ENCODE peak calls at places on chromosomes 5 and 9, in five cellular contexts. F, Z, N, I and G are unnamed samples.

GRCh38 chr9:77575785-77576184 is 72.3 kb downstream of the GNA14 start:
- DNase-seq in F (no peak), Z (no peak), N (no peak), I (no peak), G (no peak)

GRCh38 chr5:97528941-97529340 is 345.9 kb upstream of the RIOK2 start:
- DNase-seq in F (no peak), Z (no peak), N (peak), I (no peak), G (no peak)

GRCh38 chr5:169218176-169218575 is 82.8 kb downstream of the SLIT3 start:
- DNase-seq in F (no peak), Z (no peak), N (no peak), I (no peak), G (no peak)

GRCh38 chr9:126420643-126421564 is 94.3 kb downstream of the MVB12B start:
- DNase-seq in F (no peak), Z (no peak), N (no peak), I (no peak), G (no peak)

GRCh38 chr5:153827407-153827806 is 211.3 kb downstream of the FAM114A2 start:
- DNase-seq in F (no peak), Z (no peak), N (no peak), I (no peak), G (no peak)

GRCh38 chr9:3916420-3916819 is 383.4 kb downstream of the GLIS3 start:
- DNase-seq in F (no peak), Z (no peak), N (no peak), I (no peak), G (no peak)

GRCh38 chr5:127997131-127997775 is 86.3 kb upstream of the SLC12A2 start:
- DNase-seq in F (no peak), Z (no peak), N (no peak), I (no peak), G (no peak)

GRCh38 chr5:570886-571285 is 41.3 kb upstream of the CEP72 start:
- DNase-seq in F (no peak), Z (no peak), N (no peak), I (no peak), G (no peak)

GRCh38 chr5:177128551-177128976 is 5.0 kb upstream of the NSD1 start:
- DNase-seq in F (no peak), Z (no peak), N (no peak), I (peak), G (no peak)

GRCh38 chr9:122228191-122228905 is 409 bp downstream of the LHX6 start:
- DNase-seq in F (no peak), Z (no peak), N (no peak), I (no peak), G (no peak)

GRCh38 chr5:173103411-173103810 is 40.9 kb upstream of the BNIP1 start:
- DNase-seq in F (no peak), Z (no peak), N (no peak), I (no peak), G (no peak)

GRCh38 chr5:113450366-113451328 is 15.9 kb upstream of the TSSK1B start:
- DNase-seq in F (no peak), Z (no peak), N (no peak), I (no peak), G (no peak)

GRCh38 chr9:24245988-24246387 is 299.7 kb downstream of the IZUMO3 start:
- DNase-seq in F (no peak), Z (no peak), N (no peak), I (no peak), G (no peak)

GRCh38 chr5:125812631-125813030 is 610.6 kb upstream of the GRAMD2B start:
- DNase-seq in F (no peak), Z (no peak), N (no peak), I (no peak), G (no peak)

GRCh38 chr5:107466233-107466769 is 204.4 kb downstream of the EFNA5 start:
- DNase-seq in F (no peak), Z (no peak), N (peak), I (no peak), G (no peak)